ENCODE peak calls at places on chromosome 11, in four cellular contexts. One of them, this sample, is unnamed.

GRCh38 chr11:128544625-128545024 is 42.7 kb downstream of the ETS1 start:
- DNase-seq in right lobe of liver: no peak
- DNase-seq in HCT116: no peak
- DNase-seq in A549: no peak
- DNase-seq in this sample: no peak

GRCh38 chr11:75325713-75326438 is 25.6 kb downstream of the ARRB1 start:
- DNase-seq in A549: peak
- DNase-seq in HCT116: peak
- DNase-seq in right lobe of liver: no peak
- DNase-seq in this sample: no peak

GRCh38 chr11:10305964-10306918 is 1.4 kb downstream of the ADM start:
- DNase-seq in A549: peak
- DNase-seq in right lobe of liver: peak
- DNase-seq in HCT116: no peak
- DNase-seq in this sample: peak

GRCh38 chr11:120137611-120138521 is at the start of gene TRIM29:
- DNase-seq in HCT116: no peak
- DNase-seq in right lobe of liver: no peak
- DNase-seq in A549: no peak
- DNase-seq in this sample: peak

GRCh38 chr11:114262681-114263509 is 33.3 kb upstream of the NNMT start:
- DNase-seq in HCT116: peak
- DNase-seq in right lobe of liver: no peak
- DNase-seq in A549: peak
- DNase-seq in this sample: no peak

GRCh38 chr11:58524232-58525036 is 16.5 kb upstream of the OR5B21 start:
- DNase-seq in HCT116: peak
- DNase-seq in right lobe of liver: no peak
- DNase-seq in A549: peak
- DNase-seq in this sample: peak

GRCh38 chr11:121514401-121514981 is 61.7 kb upstream of the SORL1-AS1 start:
- DNase-seq in A549: no peak
- DNase-seq in right lobe of liver: no peak
- DNase-seq in HCT116: no peak
- DNase-seq in this sample: no peak

GRCh38 chr11:103682318-103683184 is 353.9 kb upstream of the DDI1 start:
- DNase-seq in A549: peak
- DNase-seq in right lobe of liver: no peak
- DNase-seq in HCT116: peak
- DNase-seq in this sample: peak

GRCh38 chr11:1089738-1090599 is 15.3 kb downstream of the MUC2 start:
- DNase-seq in HCT116: no peak
- DNase-seq in A549: no peak
- DNase-seq in right lobe of liver: peak
- DNase-seq in this sample: no peak

GRCh38 chr11:43649921-43650320 is 30.6 kb upstream of the HSD17B12 start:
- DNase-seq in HCT116: no peak
- DNase-seq in right lobe of liver: no peak
- DNase-seq in A549: no peak
- DNase-seq in this sample: no peak

GRCh38 chr11:117128289-117128688 is 15.8 kb upstream of the PAFAH1B2 start:
- DNase-seq in HCT116: no peak
- DNase-seq in A549: no peak
- DNase-seq in right lobe of liver: no peak
- DNase-seq in this sample: no peak

GRCh38 chr11:84990141-84990540 is 637.0 kb downstream of the DLG2 start:
- DNase-seq in HCT116: no peak
- DNase-seq in A549: no peak
- DNase-seq in right lobe of liver: no peak
- DNase-seq in this sample: no peak

GRCh38 chr11:103851166-103851651 is 185.2 kb upstream of the DDI1 start:
- DNase-seq in A549: no peak
- DNase-seq in HCT116: no peak
- DNase-seq in right lobe of liver: no peak
- DNase-seq in this sample: no peak

GRCh38 chr11:132948252-132948651 is 584.0 kb downstream of the OPCML start:
- DNase-seq in A549: no peak
- DNase-seq in HCT116: no peak
- DNase-seq in right lobe of liver: no peak
- DNase-seq in this sample: no peak

GRCh38 chr11:11034476-11034875 is 176.6 kb upstream of the ZBED5 start:
- DNase-seq in A549: no peak
- DNase-seq in HCT116: no peak
- DNase-seq in right lobe of liver: no peak
- DNase-seq in this sample: no peak

GRCh38 chr11:57480409-57481137 is 20.2 kb downstream of the RTN4RL2 start:
- DNase-seq in HCT116: no peak
- DNase-seq in A549: peak
- DNase-seq in right lobe of liver: peak
- DNase-seq in this sample: peak

GRCh38 chr11:38756537-38756936 is 2158.5 kb upstream of the RAG2 start:
- DNase-seq in A549: no peak
- DNase-seq in right lobe of liver: no peak
- DNase-seq in HCT116: no peak
- DNase-seq in this sample: no peak

GRCh38 chr11:70225629-70226582 is 22.8 kb downstream of the FADD start:
- DNase-seq in HCT116: no peak
- DNase-seq in A549: no peak
- DNase-seq in right lobe of liver: peak
- DNase-seq in this sample: peak

GRCh38 chr11:11620966-11621880 is 582 bp downstream of the GALNT18 start:
- DNase-seq in HCT116: no peak
- DNase-seq in right lobe of liver: peak
- DNase-seq in A549: peak
- DNase-seq in this sample: no peak

GRCh38 chr11:726278-726915 is 20.4 kb downstream of the EPS8L2 start:
- DNase-seq in A549: no peak
- DNase-seq in right lobe of liver: peak
- DNase-seq in HCT116: no peak
- DNase-seq in this sample: peak

GRCh38 chr11:63841554-63841953 is 2.6 kb downstream of the MARK2 start:
- DNase-seq in right lobe of liver: no peak
- DNase-seq in HCT116: no peak
- DNase-seq in A549: no peak
- DNase-seq in this sample: no peak

GRCh38 chr11:130908770-130909625 is 7.3 kb downstream of the SNX19 start:
- DNase-seq in HCT116: no peak
- DNase-seq in A549: no peak
- DNase-seq in right lobe of liver: no peak
- DNase-seq in this sample: no peak

GRCh38 chr11:36000616-36001190 is 56.8 kb downstream of the LDLRAD3 start:
- DNase-seq in right lobe of liver: no peak
- DNase-seq in A549: no peak
- DNase-seq in HCT116: no peak
- DNase-seq in this sample: no peak

GRCh38 chr11:36002196-36002595 is 58.3 kb downstream of the LDLRAD3 start:
- DNase-seq in HCT116: no peak
- DNase-seq in right lobe of liver: no peak
- DNase-seq in A549: no peak
- DNase-seq in this sample: no peak

GRCh38 chr11:32895471-32895870 is 2.9 kb downstream of the QSER1 start:
- DNase-seq in HCT116: no peak
- DNase-seq in A549: no peak
- DNase-seq in right lobe of liver: no peak
- DNase-seq in this sample: no peak

GRCh38 chr11:33701831-33702230 is 1.2 kb upstream of the C11orf91 start:
- DNase-seq in HCT116: no peak
- DNase-seq in right lobe of liver: no peak
- DNase-seq in A549: no peak
- DNase-seq in this sample: no peak

DNA sequence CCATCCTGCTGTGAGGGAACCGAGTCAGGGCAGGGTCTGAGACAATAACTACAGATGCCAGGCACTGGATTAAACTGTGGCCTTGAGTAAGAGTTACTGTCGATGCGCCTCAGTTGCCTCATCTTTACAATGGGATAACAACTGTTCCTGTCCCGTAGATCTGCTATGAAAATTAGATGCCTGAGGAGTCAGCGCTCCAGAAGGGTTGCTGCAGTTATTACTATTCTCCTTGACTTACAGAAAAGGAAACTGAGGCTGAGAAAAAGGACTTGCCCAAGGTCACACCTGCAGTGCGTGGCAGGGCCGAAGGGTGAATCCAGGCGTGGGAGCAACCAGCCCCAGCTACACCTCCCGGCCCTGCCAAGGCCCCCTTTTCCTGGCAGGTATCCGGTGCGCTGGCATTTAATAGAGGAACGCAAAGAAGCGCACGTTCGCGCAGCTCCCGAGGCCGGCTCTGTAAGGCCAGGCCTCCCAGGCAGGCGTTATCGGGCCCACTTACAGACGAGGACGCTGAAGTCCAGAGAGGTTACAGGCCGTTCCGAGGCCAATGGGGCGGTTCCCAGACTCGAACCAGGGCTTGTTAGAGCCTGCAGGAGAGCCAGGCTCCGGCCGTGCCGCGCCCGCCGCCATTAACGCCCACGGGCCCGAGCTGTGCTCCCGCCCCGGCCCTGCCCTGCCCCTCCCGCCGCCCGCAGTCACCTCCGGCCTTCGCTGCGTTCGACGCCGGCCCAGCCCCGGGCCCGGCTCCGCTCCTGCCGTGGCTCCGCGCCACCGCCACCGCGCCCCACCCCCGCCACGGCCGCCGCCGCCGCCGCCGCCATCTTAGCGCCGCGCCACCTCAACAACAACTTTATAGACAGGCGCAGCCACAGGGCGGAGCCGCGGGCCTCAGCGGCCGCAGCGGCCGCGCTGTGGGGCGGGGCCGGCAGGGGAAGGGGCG is at the start of gene C11orf68:
- DNase-seq in HCT116: no peak
- DNase-seq in A549: no peak
- DNase-seq in right lobe of liver: no peak
- DNase-seq in this sample: no peak
- TF ChIP-seq POLR2A in HCT116: no peak
- TF ChIP-seq POLR2A in A549: peak
- TF ChIP-seq POLR2A in right lobe of liver: peak
- TF ChIP-seq POLR2A in this sample: no peak

DNA sequence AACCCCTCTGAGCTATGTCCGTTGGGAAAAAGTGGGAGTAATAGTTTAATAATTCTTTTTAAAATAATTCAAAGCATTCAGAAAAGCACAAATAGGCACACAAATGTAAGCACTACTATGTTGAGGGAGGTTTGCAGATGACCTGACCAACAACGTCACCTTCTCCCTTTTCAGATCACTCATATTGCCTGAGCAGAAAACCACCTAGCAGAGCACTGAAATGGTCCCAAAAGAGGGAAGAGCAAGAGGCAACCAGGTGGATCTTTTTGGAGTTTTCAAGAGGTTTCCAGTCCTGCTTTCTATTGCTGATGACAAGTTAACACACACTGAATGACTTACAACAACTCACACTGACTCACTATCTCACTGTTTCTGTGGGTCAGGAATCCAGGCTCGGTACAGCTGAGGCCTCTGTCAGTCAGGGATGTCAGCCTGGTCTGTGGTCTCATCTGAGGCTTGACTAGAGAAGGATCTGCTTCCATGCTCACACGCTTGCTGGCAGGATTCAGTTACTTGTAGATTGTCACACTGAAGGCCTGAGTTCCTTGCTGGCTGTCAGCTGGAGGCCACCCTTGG is 4.3 kb upstream of the PGA3 start:
- DNase-seq in right lobe of liver: no peak
- DNase-seq in HCT116: no peak
- DNase-seq in A549: no peak
- DNase-seq in this sample: no peak
- TF ChIP-seq POLR2A in right lobe of liver: no peak
- TF ChIP-seq POLR2A in HCT116: no peak
- TF ChIP-seq POLR2A in A549: no peak
- TF ChIP-seq POLR2A in this sample: no peak

GRCh38 chr11:65654375-65655349 is 8.1 kb downstream of the RELA start:
- DNase-seq in A549: no peak
- DNase-seq in right lobe of liver: no peak
- DNase-seq in HCT116: no peak
- DNase-seq in this sample: peak
- TF ChIP-seq POLR2A in A549: no peak
- TF ChIP-seq POLR2A in right lobe of liver: no peak
- TF ChIP-seq POLR2A in HCT116: no peak
- TF ChIP-seq POLR2A in this sample: no peak

DNA sequence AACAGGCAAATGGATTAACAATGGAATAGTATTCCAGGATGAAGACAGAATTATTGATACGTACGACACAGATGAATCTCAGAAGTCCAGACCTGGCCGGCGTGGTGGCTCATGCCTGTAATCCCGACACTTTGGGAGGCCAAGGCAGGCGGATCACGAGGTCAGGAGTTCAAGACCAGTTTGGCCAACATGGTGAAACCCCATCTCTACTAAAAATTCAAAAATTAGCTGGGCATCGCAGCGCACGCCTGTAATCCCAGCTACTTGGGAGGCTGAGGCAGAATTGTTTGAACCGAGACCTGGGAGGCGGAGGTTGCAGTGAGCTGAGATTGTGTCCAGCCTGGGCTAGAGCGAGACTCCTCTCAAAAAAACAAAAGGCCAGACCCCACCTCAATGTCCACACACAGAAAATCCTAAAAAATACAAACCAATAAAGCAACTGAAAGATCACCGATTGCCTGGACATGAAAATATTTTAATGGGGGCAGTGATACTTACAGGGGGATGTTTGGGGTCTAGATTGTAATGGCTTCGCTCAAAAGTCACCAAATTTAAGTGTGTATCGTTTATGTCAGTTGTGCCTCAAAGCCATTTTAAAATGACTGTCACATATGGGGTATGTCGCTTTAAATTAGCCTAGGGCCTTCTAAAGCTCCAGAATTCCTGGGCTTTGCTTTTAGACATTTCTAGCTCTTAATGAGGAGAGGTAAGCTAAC is 3.8 kb downstream of the RPS25 start:
- DNase-seq in A549: no peak
- DNase-seq in right lobe of liver: no peak
- DNase-seq in HCT116: no peak
- DNase-seq in this sample: no peak
- TF ChIP-seq POLR2A in A549: no peak
- TF ChIP-seq POLR2A in right lobe of liver: no peak
- TF ChIP-seq POLR2A in HCT116: no peak
- TF ChIP-seq POLR2A in this sample: no peak

DNA sequence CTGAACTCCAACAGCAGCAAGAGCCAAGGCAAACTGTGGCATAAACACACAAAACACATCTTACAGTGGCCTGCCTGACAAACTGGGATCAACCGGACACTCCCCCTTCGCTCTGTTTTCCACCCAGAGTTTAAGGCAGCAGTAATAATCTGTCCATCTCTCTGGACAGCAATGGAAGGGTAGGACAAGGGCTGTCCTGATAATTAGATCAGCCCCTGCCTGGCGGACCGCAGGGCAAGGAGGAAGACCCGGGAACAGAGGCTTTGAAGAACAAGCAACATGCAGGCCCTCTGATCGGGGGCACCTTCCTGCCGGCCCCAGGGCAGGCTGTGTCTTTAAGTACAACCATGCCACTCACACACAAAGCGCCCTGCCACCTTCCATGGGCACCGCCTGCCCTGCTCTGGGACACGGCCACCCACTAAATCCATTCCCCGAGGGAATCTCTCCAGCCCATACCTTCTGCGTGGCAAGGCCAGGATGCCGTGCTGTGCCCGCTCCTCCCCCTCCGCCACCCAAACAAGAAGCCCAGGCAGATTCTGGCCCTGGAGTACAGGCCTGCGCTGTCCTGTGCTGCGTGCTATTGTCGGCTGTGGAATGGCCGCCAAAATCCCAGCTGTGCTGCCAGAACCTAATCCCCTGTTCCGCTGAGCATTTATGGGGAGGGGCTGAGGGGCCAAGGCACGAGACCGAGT is 38.8 kb downstream of the NUMA1 start:
- DNase-seq in HCT116: peak
- DNase-seq in A549: peak
- DNase-seq in right lobe of liver: peak
- DNase-seq in this sample: peak
- TF ChIP-seq POLR2A in HCT116: no peak
- TF ChIP-seq POLR2A in A549: peak
- TF ChIP-seq POLR2A in right lobe of liver: peak
- TF ChIP-seq POLR2A in this sample: peak